ENCODE peak calls at places on chromosomes 1 and 21, in four cellular contexts. D, S, F and U are unnamed samples.

GRCh38 chr1:232570007-232570406 is 59.9 kb downstream of the SIPA1L2 start:
- DNase-seq in F (peak), S (no peak), D (no peak), U (no peak)

GRCh38 chr1:205983925-205984725 is 19.1 kb downstream of the RAB7B start:
- DNase-seq in D (peak), S (no peak), F (peak), U (peak)

GRCh38 chr1:54883349-54884102 is 3.5 kb downstream of the DHCR24 start:
- DNase-seq in S (peak), F (peak), D (no peak), U (peak)

GRCh38 chr1:8552135-8552534 is 234.2 kb downstream of the SLC45A1 start:
- DNase-seq in F (no peak), S (no peak), D (no peak), U (no peak)

GRCh38 chr1:86739901-86740507 is 35.6 kb downstream of the SH3GLB1 start:
- DNase-seq in F (peak), S (no peak), D (no peak), U (peak)

GRCh38 chr1:97094257-97094972 is 372.8 kb downstream of the PTBP2 start:
- DNase-seq in D (no peak), S (no peak), F (peak), U (peak)

GRCh38 chr1:1067284-1068076 is 6.6 kb downstream of the RNF223 start:
- DNase-seq in F (no peak), S (no peak), D (no peak), U (no peak)

GRCh38 chr1:221192055-221192454 is 312.8 kb downstream of the HLX start:
- DNase-seq in F (no peak), S (no peak), D (no peak), U (no peak)

GRCh38 chr1:54323324-54323739 is 82.9 kb downstream of the SSBP3 start:
- DNase-seq in D (no peak), S (no peak), F (no peak), U (no peak)

GRCh38 chr21:45134677-45135076 is 60.3 kb downstream of the ADARB1 start:
- DNase-seq in F (no peak), S (no peak), D (no peak), U (no peak)

GRCh38 chr1:233082778-233083550 is 132.6 kb downstream of the NTPCR start:
- DNase-seq in S (no peak), D (no peak), F (no peak), U (no peak)

GRCh38 chr1:43930168-43930948 is 3.2 kb upstream of the ARTN start:
- DNase-seq in S (no peak), F (no peak), D (no peak), U (no peak)

GRCh38 chr1:217910791-217911320 is 279.7 kb downstream of the SPATA17 start:
- DNase-seq in D (no peak), S (no peak), F (no peak), U (no peak)

GRCh38 chr21:41958886-41959563 is 5.2 kb upstream of the C2CD2 start:
- DNase-seq in F (no peak), D (no peak), S (no peak), U (no peak)

GRCh38 chr1:223153177-223154119 is 10.4 kb upstream of the TLR5 start:
- DNase-seq in F (peak), S (no peak), D (no peak), U (peak)

GRCh38 chr1:55076356-55076755 is 37.0 kb downstream of the PCSK9 start:
- DNase-seq in S (no peak), D (no peak), F (no peak), U (no peak)

GRCh38 chr21:36745459-36745858 is 46.5 kb downstream of the SIM2 start:
- DNase-seq in S (no peak), F (no peak), D (no peak), U (no peak)

GRCh38 chr1:187685338-187685737 is 856.6 kb downstream of the PLA2G4A start:
- DNase-seq in F (peak), S (no peak), D (no peak), U (peak)

GRCh38 chr21:25845729-25846256 is 111.0 kb downstream of the GABPA start:
- DNase-seq in D (no peak), S (no peak), F (no peak), U (no peak)

GRCh38 chr1:62841587-62842169 is 57.7 kb downstream of the ATG4C start:
- DNase-seq in F (peak), S (no peak), D (peak), U (peak)

GRCh38 chr1:158818560-158818959 is 12.6 kb upstream of the MNDA start:
- DNase-seq in D (no peak), S (no peak), F (no peak), U (no peak)

GRCh38 chr1:109197163-109198042 is 16.3 kb upstream of the SARS1 start:
- DNase-seq in S (no peak), F (peak), D (no peak), U (peak)

GRCh38 chr1:202852163-202852904 is 36.6 kb downstream of the RABIF start:
- DNase-seq in F (peak), D (peak), S (no peak), U (peak)

GRCh38 chr21:22791986-22792560 is 1793.9 kb downstream of the NCAM2 start:
- DNase-seq in D (peak), S (no peak), F (peak), U (peak)

GRCh38 chr21:38938343-38938742 is 132.6 kb downstream of the ETS2 start:
- DNase-seq in D (peak), S (no peak), F (no peak), U (peak)

GRCh38 chr1:29503441-29503840 is 267.1 kb downstream of the PTPRU start:
- DNase-seq in D (no peak), F (no peak), S (peak), U (no peak)

GRCh38 chr1:204348722-204349121 is 11.0 kb downstream of the PLEKHA6 start:
- DNase-seq in F (peak), S (no peak), D (peak), U (peak)

GRCh38 chr1:101370488-101370887 is 133.7 kb downstream of the S1PR1 start:
- DNase-seq in D (no peak), F (no peak), S (no peak), U (no peak)

GRCh38 chr1:13498553-13498952 is 15.2 kb downstream of the LRRC38 start:
- DNase-seq in D (no peak), F (no peak), S (no peak), U (no peak)

GRCh38 chr1:76868154-76868882 is 1.0 kb downstream of the ST6GALNAC5 start:
- DNase-seq in D (peak), F (no peak), S (no peak), U (peak)

DNA sequence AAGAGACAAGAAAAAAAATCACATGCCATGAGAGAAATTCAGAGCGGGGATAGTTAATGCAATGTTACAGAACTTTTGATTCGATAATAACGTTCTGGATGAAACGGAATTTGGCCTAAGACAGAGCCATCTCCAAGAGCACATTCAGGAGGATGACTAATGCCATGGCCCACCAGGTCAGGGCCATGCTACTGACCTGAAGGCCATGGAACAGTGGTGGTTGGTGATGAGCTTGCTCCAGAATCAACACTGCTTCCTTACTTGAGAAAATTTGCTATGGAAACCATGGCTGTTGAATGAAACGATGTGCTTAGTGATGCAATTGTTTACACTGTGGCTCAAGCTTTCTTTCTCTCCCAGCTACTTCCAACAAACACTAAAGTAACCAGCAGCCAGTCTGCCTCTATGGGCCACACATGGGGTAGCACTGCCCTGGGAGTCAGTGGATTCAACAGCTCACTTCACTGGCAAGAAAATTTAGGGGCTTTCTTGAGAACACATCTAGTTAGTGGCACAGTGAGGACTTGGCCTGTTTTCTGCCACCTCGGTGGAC is 299.1 kb downstream of the PCP4 start:
- DNase-seq in D (no peak), S (no peak), F (no peak), U (no peak)
- TF ChIP-seq CTCF in D (no peak), S (no peak), F (no peak), U (no peak)

GRCh38 chr1:11024545-11024944 is 12.1 kb downstream of the TARDBP start:
- DNase-seq in S (no peak), F (no peak), D (no peak), U (no peak)
- TF ChIP-seq CTCF in S (no peak), F (no peak), D (no peak), U (no peak)

GRCh38 chr1:58011978-58012377 is 534.5 kb downstream of the OMA1 start:
- DNase-seq in F (no peak), D (no peak), S (no peak), U (no peak)

GRCh38 chr1:58017641-58018040 is 528.9 kb downstream of the OMA1 start:
- DNase-seq in S (no peak), D (no peak), F (no peak), U (no peak)

DNA sequence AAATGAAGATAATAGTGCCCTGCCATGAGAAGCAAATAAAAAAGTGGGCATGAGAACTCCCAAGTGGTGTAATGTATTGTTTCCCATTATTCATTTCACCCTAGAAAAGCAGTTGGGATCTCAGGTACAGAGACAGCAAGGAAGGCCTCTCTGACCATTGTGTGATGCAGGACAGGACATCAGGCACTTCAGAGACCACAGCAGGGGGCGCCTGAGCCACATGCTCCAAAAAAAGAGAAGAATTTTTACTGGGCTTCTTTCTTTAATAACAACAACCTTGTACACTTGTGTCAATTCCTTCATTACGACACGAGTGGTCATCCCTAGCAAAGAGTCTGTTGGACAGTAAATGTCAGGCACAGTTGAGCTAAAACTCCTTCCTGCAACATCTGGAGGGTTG is 533.3 kb downstream of the OMA1 start:
- DNase-seq in S (no peak), F (no peak), D (peak), U (no peak)
- TF ChIP-seq CTCF in S (no peak), F (no peak), D (peak), U (no peak)

DNA sequence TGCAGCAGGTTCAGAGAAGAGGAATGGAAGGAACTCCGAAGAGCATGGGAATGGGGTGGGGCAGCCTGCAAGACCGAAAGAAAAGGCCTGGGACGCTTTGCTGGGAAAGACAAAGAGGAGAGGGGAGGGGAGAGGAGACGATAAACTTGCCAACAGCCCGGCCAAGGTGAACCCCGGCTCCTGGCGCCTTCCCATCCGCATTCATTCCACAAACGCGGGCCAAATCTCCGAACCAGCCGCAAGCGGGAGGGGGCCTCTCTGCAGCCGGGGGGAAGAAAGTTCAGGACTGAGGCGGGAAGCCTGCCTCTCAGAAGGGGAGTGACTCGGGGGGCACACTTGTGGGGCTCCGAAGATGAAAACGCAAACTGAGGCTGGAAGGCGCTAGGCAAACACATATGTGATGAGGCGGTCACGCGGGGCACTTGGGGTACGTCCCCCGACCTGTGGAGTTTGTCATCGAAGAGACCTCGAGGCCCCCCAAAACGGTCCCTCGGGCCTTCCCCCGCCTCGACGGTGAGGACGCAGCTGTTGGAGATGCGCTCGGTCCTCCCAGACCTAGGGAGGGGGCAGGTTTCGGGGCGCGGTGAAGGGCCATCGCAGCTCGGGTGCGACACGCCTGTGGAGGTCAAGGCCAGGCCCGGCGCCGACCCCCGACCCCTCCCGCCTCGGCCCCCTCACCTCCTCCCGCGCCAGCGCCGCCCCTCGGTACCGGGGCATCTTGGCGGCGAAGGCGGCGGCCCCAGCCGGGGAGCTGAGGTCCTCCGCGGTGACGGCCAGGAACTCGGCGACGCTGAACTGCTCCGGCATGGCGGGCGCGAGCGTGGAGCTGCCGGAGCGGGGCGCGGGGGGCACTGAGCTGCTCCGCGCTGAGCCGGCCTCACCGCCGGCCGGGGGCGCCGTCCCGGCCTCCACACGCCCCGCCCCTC is at the start of gene ASAP3:
- DNase-seq in D (peak), F (peak), S (no peak), U (peak)
- TF ChIP-seq CTCF in D (no peak), F (peak), S (peak), U (no peak)

GRCh38 chr1:26471498-26472329 is 526 bp upstream of the HMGN2 start:
- DNase-seq in D (peak), S (peak), F (peak), U (peak)
- TF ChIP-seq CTCF in D (no peak), S (no peak), F (no peak), U (no peak)

GRCh38 chr1:230215049-230215448 is 148.0 kb downstream of the GALNT2 start:
- DNase-seq in S (peak), D (no peak), F (peak), U (peak)
- TF ChIP-seq CTCF in S (peak), D (no peak), F (peak), U (peak)

GRCh38 chr1:160108888-160109662 is 6.5 kb upstream of the ATP1A2 start:
- DNase-seq in D (peak), S (no peak), F (peak), U (peak)
- TF ChIP-seq CTCF in D (peak), S (peak), F (peak), U (peak)

DNA sequence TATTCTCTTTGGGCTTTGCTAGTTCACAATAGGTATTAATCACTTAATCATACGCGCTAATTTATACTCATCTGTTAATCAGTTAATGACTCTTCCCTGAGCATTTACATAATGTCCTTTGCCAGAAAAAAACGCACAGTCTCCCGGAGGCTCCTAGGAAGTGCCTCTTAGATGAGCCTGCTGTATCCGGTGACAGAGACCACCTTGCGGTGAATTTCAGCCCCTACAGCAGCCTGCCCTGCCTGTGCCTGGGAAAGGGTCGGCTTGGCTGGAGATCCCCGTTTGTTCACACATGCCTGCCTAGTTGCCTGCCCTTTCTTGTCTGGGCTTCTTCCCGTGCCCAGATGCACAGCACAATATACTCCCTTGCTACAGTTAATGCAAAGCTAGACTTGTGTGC is 152.9 kb downstream of the ZBTB18 start:
- DNase-seq in F (no peak), D (no peak), S (no peak), U (no peak)
- TF ChIP-seq CTCF in F (no peak), D (no peak), S (no peak), U (no peak)